ENCODE peak calls at places on chromosomes 16 and 17, in ten cellular contexts. U is psoas muscle; Z is lung; S is skeletal muscle cell; W is AG10803; X is neuronal stem cell; T is effector memory CD4-positive, alpha-beta T cell; A is heart right ventricle; V is pancreas; H is neural progenitor cell. M is an unnamed sample.

GRCh38 chr17:45223541-45224528 is 2.1 kb downstream of the FMNL1 start:
- DNase-seq in U (no peak), Z (no peak), S (no peak), W (no peak), X (no peak), T (no peak), A (no peak), V (no peak), H (no peak), M (no peak)

GRCh38 chr16:67480833-67481560 is at the start of gene ATP6V0D1:
- DNase-seq in U (peak), Z (peak), S (peak), W (peak), X (peak), T (peak), A (peak), V (peak), H (peak), M (peak)

GRCh38 chr17:49779730-49780220 is 8.7 kb upstream of the KAT7 start:
- DNase-seq in U (no peak), Z (no peak), S (peak), W (peak), X (no peak), T (no peak), A (peak), V (no peak), H (peak), M (peak)

GRCh38 chr17:57708401-57708800 is 36.7 kb downstream of the CCDC182 start:
- DNase-seq in U (no peak), Z (peak), S (peak), W (no peak), X (no peak), T (no peak), A (peak), V (no peak), H (no peak), M (no peak)

GRCh38 chr17:63998050-63998720 is at the start of gene PRR29:
- DNase-seq in U (peak), Z (peak), S (no peak), W (peak), X (peak), T (peak), A (peak), V (peak), H (peak), M (peak)

GRCh38 chr16:75928295-75928694 is 202.0 kb upstream of the CPHXL start:
- DNase-seq in U (no peak), Z (no peak), S (no peak), W (no peak), X (no peak), T (no peak), A (no peak), V (no peak), H (no peak), M (no peak)

GRCh38 chr17:50087246-50087911 is 7.8 kb upstream of the PDK2 start:
- DNase-seq in U (peak), Z (peak), S (no peak), W (peak), X (peak), T (peak), A (peak), V (peak), H (peak), M (peak)

GRCh38 chr17:76585649-76586593 is at the start of gene ST6GALNAC2:
- DNase-seq in U (peak), Z (peak), S (no peak), W (peak), X (no peak), T (peak), A (peak), V (peak), H (peak), M (peak)

GRCh38 chr17:7307686-7308624 is 527 bp downstream of the EIF5A start:
- DNase-seq in U (peak), Z (peak), S (no peak), W (peak), X (no peak), T (peak), A (no peak), V (peak), H (peak), M (peak)

GRCh38 chr17:50097455-50097854 is 2.3 kb downstream of the PDK2 start:
- DNase-seq in U (no peak), Z (no peak), S (no peak), W (no peak), X (no peak), T (no peak), A (no peak), V (no peak), H (no peak), M (no peak)

GRCh38 chr17:69142473-69142802 is 743 bp upstream of the ABCA6 start:
- DNase-seq in U (no peak), Z (no peak), S (peak), W (peak), X (no peak), T (no peak), A (no peak), V (no peak), H (no peak), M (no peak)

GRCh38 chr16:48611329-48612137 is 1.6 kb upstream of the N4BP1 start:
- DNase-seq in U (no peak), Z (no peak), S (no peak), W (no peak), X (no peak), T (peak), A (no peak), V (no peak), H (no peak), M (no peak)

GRCh38 chr17:57612202-57613071 is 132.7 kb downstream of the CCDC182 start:
- DNase-seq in U (no peak), Z (no peak), S (no peak), W (no peak), X (peak), T (peak), A (no peak), V (no peak), H (peak), M (no peak)

GRCh38 chr17:18182978-18183333 is 672 bp upstream of the ALKBH5 start:
- DNase-seq in U (peak), Z (peak), S (peak), W (peak), X (no peak), T (peak), A (peak), V (peak), H (no peak), M (peak)

GRCh38 chr16:9971907-9972306 is 210.3 kb downstream of the GRIN2A start:
- DNase-seq in U (no peak), Z (no peak), S (no peak), W (no peak), X (no peak), T (no peak), A (no peak), V (no peak), H (no peak), M (no peak)

GRCh38 chr16:87047221-87048037 is 269.8 kb downstream of the C16orf95 start:
- DNase-seq in U (no peak), Z (no peak), S (no peak), W (no peak), X (no peak), T (no peak), A (no peak), V (no peak), H (no peak), M (no peak)

GRCh38 chr16:86232496-86232895 is 277.8 kb upstream of the FOXF1 start:
- DNase-seq in U (no peak), Z (no peak), S (no peak), W (no peak), X (no peak), T (no peak), A (no peak), V (no peak), H (no peak), M (no peak)

GRCh38 chr17:16444258-16444886 is 29.0 kb downstream of the TRPV2 start:
- DNase-seq in U (no peak), Z (no peak), S (no peak), W (no peak), X (no peak), T (no peak), A (no peak), V (no peak), H (no peak), M (peak)

GRCh38 chr16:22843856-22844255 is 29.9 kb downstream of the HS3ST2 start:
- DNase-seq in U (no peak), Z (no peak), S (no peak), W (no peak), X (no peak), T (no peak), A (no peak), V (no peak), H (no peak), M (no peak)

GRCh38 chr17:63961355-63962207 is 11.1 kb downstream of the SCN4A start:
- DNase-seq in U (peak), Z (peak), S (no peak), W (peak), X (peak), T (peak), A (peak), V (no peak), H (peak), M (peak)

GRCh38 chr16:27972500-27972899 is 91.0 kb downstream of the GSG1L start:
- DNase-seq in U (no peak), Z (no peak), S (no peak), W (peak), X (peak), T (peak), A (peak), V (no peak), H (peak), M (peak)

GRCh38 chr16:74564451-74564984 is 42.4 kb downstream of the GLG1 start:
- DNase-seq in U (no peak), Z (no peak), S (no peak), W (no peak), X (no peak), T (no peak), A (no peak), V (no peak), H (no peak), M (no peak)

GRCh38 chr16:25395528-25395927 is 137.9 kb upstream of the ZKSCAN2 start:
- DNase-seq in U (no peak), Z (no peak), S (no peak), W (no peak), X (no peak), T (no peak), A (no peak), V (no peak), H (no peak), M (peak)

GRCh38 chr17:67421869-67422273 is 44.8 kb downstream of the PITPNC1 start:
- DNase-seq in U (no peak), Z (no peak), S (peak), W (peak), X (no peak), T (peak), A (peak), V (no peak), H (no peak), M (peak)

GRCh38 chr16:1159973-1160772 is 7.3 kb downstream of the CACNA1H start:
- DNase-seq in U (peak), Z (no peak), S (no peak), W (no peak), X (no peak), T (no peak), A (peak), V (peak), H (no peak), M (peak)

GRCh38 chr17:72158895-72159885 is 38.4 kb downstream of the SOX9 start:
- DNase-seq in U (no peak), Z (peak), S (no peak), W (peak), X (no peak), T (no peak), A (no peak), V (no peak), H (no peak), M (no peak)

GRCh38 chr16:66521951-66522771 is 27.8 kb downstream of the TK2 start:
- DNase-seq in U (no peak), Z (peak), S (no peak), W (peak), X (no peak), T (peak), A (no peak), V (no peak), H (no peak), M (peak)

GRCh38 chr17:27157297-27157696 is 136.6 kb upstream of the WSB1 start:
- DNase-seq in U (no peak), Z (no peak), S (no peak), W (no peak), X (no peak), T (no peak), A (no peak), V (no peak), H (no peak), M (no peak)

GRCh38 chr17:62781826-62782225 is 26.3 kb downstream of the MARCHF10 start:
- DNase-seq in U (no peak), Z (no peak), S (no peak), W (peak), X (no peak), T (no peak), A (no peak), V (no peak), H (no peak), M (peak)

GRCh38 chr17:82875418-82875856 is 35.6 kb upstream of the ZNF750 start:
- DNase-seq in U (no peak), Z (peak), S (no peak), W (no peak), X (no peak), T (no peak), A (no peak), V (peak), H (peak), M (no peak)

GRCh38 chr16:68444058-68444657 is 4.2 kb downstream of the SMPD3 start:
- DNase-seq in U (no peak), Z (no peak), S (no peak), W (no peak), X (peak), T (no peak), A (peak), V (peak), H (peak), M (peak)

GRCh38 chr16:23504076-23504452 is 6.2 kb downstream of the GGA2 start:
- DNase-seq in U (peak), Z (peak), S (no peak), W (peak), X (no peak), T (no peak), A (no peak), V (no peak), H (no peak), M (peak)

GRCh38 chr16:85447657-85448313 is 165.3 kb upstream of the GSE1 start:
- DNase-seq in U (no peak), Z (no peak), S (no peak), W (no peak), X (no peak), T (no peak), A (no peak), V (no peak), H (no peak), M (no peak)

GRCh38 chr16:55811811-55812210 is 21.1 kb downstream of the CES1 start:
- DNase-seq in U (no peak), Z (no peak), S (no peak), W (no peak), X (no peak), T (no peak), A (no peak), V (no peak), H (no peak), M (no peak)

GRCh38 chr17:74730491-74731346 is 6.3 kb upstream of the RAB37 start:
- DNase-seq in U (no peak), Z (no peak), S (no peak), W (no peak), X (no peak), T (peak), A (no peak), V (no peak), H (no peak), M (peak)

GRCh38 chr17:6729531-6729930 is 16.4 kb upstream of the SLC13A5 start:
- DNase-seq in U (no peak), Z (no peak), S (no peak), W (no peak), X (no peak), T (no peak), A (no peak), V (no peak), H (no peak), M (no peak)

GRCh38 chr17:78255029-78255656 is 23.7 kb downstream of the TMEM235 start:
- DNase-seq in U (no peak), Z (no peak), S (no peak), W (no peak), X (no peak), T (no peak), A (no peak), V (no peak), H (no peak), M (no peak)

GRCh38 chr17:78255953-78256704 is 24.7 kb downstream of the TMEM235 start:
- DNase-seq in U (no peak), Z (no peak), S (no peak), W (no peak), X (no peak), T (no peak), A (no peak), V (no peak), H (no peak), M (no peak)

GRCh38 chr17:78257810-78258322 is 26.4 kb downstream of the TMEM235 start:
- DNase-seq in U (no peak), Z (no peak), S (no peak), W (no peak), X (no peak), T (no peak), A (no peak), V (peak), H (no peak), M (no peak)

GRCh38 chr17:78256705-78257559 is 25.5 kb downstream of the TMEM235 start:
- DNase-seq in U (no peak), Z (no peak), S (no peak), W (no peak), X (no peak), T (no peak), A (no peak), V (no peak), H (peak), M (no peak)

GRCh38 chr17:78258323-78259229 is 27.1 kb downstream of the TMEM235 start:
- DNase-seq in U (peak), Z (peak), S (no peak), W (no peak), X (no peak), T (peak), A (peak), V (peak), H (peak), M (no peak)
- H3K4me3 ChIP-seq in U (no peak), Z (no peak), S (no peak), W (no peak), X (no peak), T (peak), A (no peak), V (no peak), H (no peak), M (no peak)

GRCh38 chr17:4934173-4934979 is 2.3 kb downstream of the GP1BA start:
- DNase-seq in U (no peak), Z (no peak), S (no peak), W (peak), X (no peak), T (no peak), A (no peak), V (peak), H (no peak), M (peak)

GRCh38 chr17:4933646-4934045 is 1.6 kb downstream of the GP1BA start:
- DNase-seq in U (no peak), Z (no peak), S (no peak), W (no peak), X (no peak), T (no peak), A (no peak), V (no peak), H (no peak), M (no peak)

GRCh38 chr17:4937553-4937952 is 2.3 kb downstream of the SLC25A11 start:
- DNase-seq in U (no peak), Z (no peak), S (no peak), W (no peak), X (no peak), T (no peak), A (no peak), V (no peak), H (no peak), M (no peak)

GRCh38 chr17:4936436-4936835 is 3.4 kb downstream of the SLC25A11 start:
- DNase-seq in U (no peak), Z (no peak), S (no peak), W (no peak), X (no peak), T (no peak), A (no peak), V (peak), H (no peak), M (no peak)

GRCh38 chr17:4935650-4936049 is 3.6 kb downstream of the GP1BA start:
- DNase-seq in U (no peak), Z (no peak), S (no peak), W (no peak), X (no peak), T (no peak), A (no peak), V (peak), H (no peak), M (no peak)
- H3K4me3 ChIP-seq in U (no peak), Z (no peak), S (no peak), W (no peak), X (no peak), T (no peak), A (no peak), V (no peak), H (no peak), M (no peak)

GRCh38 chr16:8864480-8864879 is 4.3 kb downstream of the CARHSP1 start:
- DNase-seq in U (no peak), Z (no peak), S (no peak), W (no peak), X (no peak), T (no peak), A (no peak), V (peak), H (no peak), M (no peak)
- H3K4me3 ChIP-seq in U (peak), Z (no peak), S (no peak), W (no peak), X (no peak), T (no peak), A (peak), V (no peak), H (no peak), M (no peak)

DNA sequence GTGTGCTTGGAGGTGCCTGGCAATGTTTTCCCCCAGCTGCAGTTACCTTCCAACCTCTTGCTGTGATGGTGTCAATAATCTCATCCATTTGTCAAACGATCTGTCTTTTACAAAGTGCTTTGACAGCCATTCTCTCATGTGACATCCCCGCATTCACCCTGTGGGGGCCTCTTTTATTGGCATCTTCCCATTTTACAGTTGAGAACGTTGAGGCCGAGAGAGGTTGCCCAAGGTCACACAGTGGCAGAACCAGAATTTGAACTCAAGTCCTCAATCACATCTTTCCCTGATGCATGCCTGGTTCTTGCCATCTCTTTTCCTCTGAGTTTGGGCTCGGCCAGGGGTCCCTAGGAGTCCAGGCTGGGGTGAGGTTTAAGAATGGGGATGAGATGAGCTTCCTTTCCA is 1.5 kb downstream of the TAOK2 start:
- DNase-seq in U (no peak), Z (no peak), S (no peak), W (no peak), X (no peak), T (no peak), A (no peak), V (no peak), H (no peak), M (no peak)
- H3K4me3 ChIP-seq in U (peak), Z (peak), S (peak), W (peak), X (peak), T (peak), A (peak), V (peak), H (peak), M (peak)

GRCh38 chr16:51577621-51578303 is 426.7 kb upstream of the SALL1 start:
- DNase-seq in U (no peak), Z (no peak), S (no peak), W (no peak), X (no peak), T (no peak), A (no peak), V (no peak), H (peak), M (no peak)
- H3K4me3 ChIP-seq in U (no peak), Z (no peak), S (no peak), W (no peak), X (no peak), T (no peak), A (no peak), V (no peak), H (no peak), M (no peak)

GRCh38 chr17:412211-413015 is 59.8 kb upstream of the RPH3AL start:
- DNase-seq in U (no peak), Z (peak), S (peak), W (peak), X (peak), T (peak), A (peak), V (no peak), H (peak), M (peak)
- H3K4me3 ChIP-seq in U (no peak), Z (no peak), S (no peak), W (no peak), X (no peak), T (peak), A (no peak), V (no peak), H (no peak), M (no peak)

DNA sequence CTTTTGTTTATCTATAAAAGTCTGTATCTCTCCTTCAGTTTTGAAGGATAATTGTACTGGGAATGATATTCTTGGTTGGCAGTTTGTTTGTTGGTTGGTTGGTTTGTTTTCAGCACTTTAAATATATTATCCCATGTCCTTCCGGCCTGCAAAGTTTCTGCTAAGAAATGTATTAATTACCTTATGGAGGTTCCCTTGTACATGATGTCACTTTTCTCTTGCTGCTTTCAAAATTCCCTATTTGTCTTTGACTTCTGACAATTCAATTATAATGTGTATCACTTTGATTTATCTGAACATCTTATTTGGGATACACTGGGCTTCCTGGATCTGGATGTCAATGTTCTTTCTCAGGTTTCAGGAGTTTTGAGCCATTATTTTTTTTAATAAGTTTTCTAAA is 4.1 kb upstream of the KRT34 start:
- DNase-seq in U (no peak), Z (no peak), S (no peak), W (no peak), X (no peak), T (no peak), A (no peak), V (no peak), H (no peak), M (no peak)
- H3K4me3 ChIP-seq in U (no peak), Z (no peak), S (no peak), W (no peak), X (no peak), T (no peak), A (no peak), V (no peak), H (no peak), M (no peak)

GRCh38 chr17:44005527-44005864 is 1.1 kb downstream of the NAGS start:
- DNase-seq in U (no peak), Z (no peak), S (no peak), W (no peak), X (no peak), T (no peak), A (no peak), V (peak), H (no peak), M (no peak)
- H3K4me3 ChIP-seq in U (peak), Z (peak), S (peak), W (peak), X (no peak), T (peak), A (peak), V (peak), H (peak), M (peak)

M was measured in PC-3.